ENCODE peak calls at places on chromosomes 7 and 10, in six cellular contexts. F is EL, W is neuronal stem cell, T is RWPE1, V is NCI-H2081, D is G401. Q is an unnamed sample.

GRCh38 chr10:59905735-59906416 is 480 bp downstream of the CCDC6 start:
- DNase-seq in F (no peak), W (no peak), T (no peak), V (no peak), D (no peak), Q (peak)

GRCh38 chr10:16887565-16887964 is 70.3 kb upstream of the RSU1 start:
- DNase-seq in F (peak), W (no peak), T (no peak), V (no peak), D (no peak), Q (no peak)

GRCh38 chr10:24731942-24732341 is 8.3 kb upstream of the ARHGAP21 start:
- DNase-seq in F (no peak), W (no peak), T (peak), V (no peak), D (no peak), Q (no peak)

GRCh38 chr10:28897617-28898464 is 220.5 kb downstream of the BAMBI start:
- DNase-seq in F (no peak), W (peak), T (no peak), V (no peak), D (no peak), Q (peak)

GRCh38 chr10:90930971-90931841 is 10.3 kb upstream of the ANKRD1 start:
- DNase-seq in F (peak), W (no peak), T (no peak), V (no peak), D (no peak), Q (no peak)

GRCh38 chr7:100875356-100875751 is 451 bp downstream of the SRRT start:
- DNase-seq in F (no peak), W (no peak), T (no peak), V (no peak), D (no peak), Q (no peak)

GRCh38 chr7:11125160-11125559 is 151.5 kb downstream of the PHF14 start:
- DNase-seq in F (no peak), W (no peak), T (no peak), V (no peak), D (no peak), Q (no peak)

GRCh38 chr10:102621418-102622325 is 22.6 kb upstream of the TRIM8 start:
- DNase-seq in F (no peak), W (no peak), T (no peak), V (no peak), D (no peak), Q (no peak)

GRCh38 chr7:119232091-119232490 is 1007.6 kb downstream of the ANKRD7 start:
- DNase-seq in F (no peak), W (no peak), T (no peak), V (no peak), D (peak), Q (no peak)

GRCh38 chr10:128883126-128884060 is 583.6 kb upstream of the MGMT start:
- DNase-seq in F (no peak), W (no peak), T (no peak), V (no peak), D (no peak), Q (no peak)

GRCh38 chr10:122054046-122055025 is 65.4 kb downstream of the TACC2 start:
- DNase-seq in F (peak), W (peak), T (peak), V (no peak), D (peak), Q (no peak)